ENCODE peak calls at places on chromosomes 3 and 15, in six cellular contexts. C is T-helper 2 cell; Q is HT-29; I is activated gamma-delta T cell treated with Interleukin-2 at 50 U/mL for 16 hours; N is upper lobe of right lung; U is CD8-positive, alpha-beta memory T cell. D is an unnamed sample.

GRCh38 chr3:54518011-54518675 is 395.8 kb downstream of the CACNA2D3 start:
- DNase-seq in C (no peak), Q (no peak), I (no peak), N (no peak), U (no peak), D (no peak)

GRCh38 chr3:59816312-59816711 is 766.5 kb upstream of the CFAP20DC start:
- DNase-seq in C (no peak), Q (no peak), I (no peak), N (no peak), U (no peak), D (no peak)

GRCh38 chr3:136543385-136543784 is 208.8 kb downstream of the STAG1 start:
- DNase-seq in C (no peak), Q (no peak), I (no peak), N (no peak), U (no peak), D (no peak)

GRCh38 chr3:120435621-120436020 is 15.2 kb downstream of the FSTL1 start:
- DNase-seq in C (no peak), Q (peak), I (no peak), N (no peak), U (no peak), D (no peak)

GRCh38 chr3:192772495-192772894 is 45.2 kb upstream of the FGF12 start:
- DNase-seq in C (no peak), Q (peak), I (no peak), N (no peak), U (no peak), D (no peak)

GRCh38 chr3:7697538-7697937 is 804.1 kb upstream of the LMCD1 start:
- DNase-seq in C (no peak), Q (no peak), I (no peak), N (no peak), U (no peak), D (no peak)

GRCh38 chr15:78131295-78132021 is at the start of gene CIB2:
- DNase-seq in C (peak), Q (peak), I (peak), N (peak), U (peak), D (peak)

GRCh38 chr15:30929064-30929669 is 25.5 kb downstream of the FAN1 start:
- DNase-seq in C (no peak), Q (no peak), I (no peak), N (no peak), U (no peak), D (no peak)

GRCh38 chr3:42264399-42265058 is 1.5 kb downstream of the CCK start:
- DNase-seq in C (no peak), Q (peak), I (no peak), N (peak), U (no peak), D (no peak)

GRCh38 chr3:32325957-32326356 is 65.7 kb upstream of the CMTM7 start:
- DNase-seq in C (no peak), Q (no peak), I (no peak), N (no peak), U (no peak), D (no peak)

GRCh38 chr15:38532728-38533127 is 31.9 kb downstream of the RASGRP1 start:
- DNase-seq in C (no peak), Q (no peak), I (no peak), N (no peak), U (no peak), D (no peak)

GRCh38 chr15:66756220-66756769 is 54.3 kb downstream of the SMAD6 start:
- DNase-seq in C (no peak), Q (no peak), I (no peak), N (no peak), U (no peak), D (no peak)

GRCh38 chr3:98596902-98597500 is 3.6 kb upstream of the CPOX start:
- DNase-seq in C (no peak), Q (peak), I (no peak), N (no peak), U (peak), D (peak)

GRCh38 chr15:65824941-65825544 is 33.0 kb upstream of the DENND4A start:
- DNase-seq in C (no peak), Q (no peak), I (no peak), N (no peak), U (no peak), D (no peak)

GRCh38 chr15:38696120-38696727 is 131.6 kb upstream of the RASGRP1 start:
- DNase-seq in C (peak), Q (no peak), I (peak), N (no peak), U (peak), D (peak)

GRCh38 chr3:151955356-151955755 is 81.9 kb downstream of the SUCNR1 start:
- DNase-seq in C (no peak), Q (no peak), I (no peak), N (no peak), U (no peak), D (no peak)

GRCh38 chr3:119401502-119402440 is 61.6 kb downstream of the TMEM39A start:
- DNase-seq in C (no peak), Q (no peak), I (no peak), N (no peak), U (no peak), D (no peak)

GRCh38 chr3:141116791-141117190 is 65.6 kb downstream of the SPSB4 start:
- DNase-seq in C (no peak), Q (no peak), I (no peak), N (no peak), U (no peak), D (no peak)

GRCh38 chr3:165389064-165389463 is 192.9 kb upstream of the SLITRK3 start:
- DNase-seq in C (no peak), Q (no peak), I (no peak), N (no peak), U (no peak), D (no peak)

GRCh38 chr15:42858999-42859789 is 61.4 kb downstream of the TTBK2 start:
- DNase-seq in C (no peak), Q (no peak), I (no peak), N (no peak), U (no peak), D (no peak)

GRCh38 chr15:98953000-98953776 is 54.4 kb downstream of the PGPEP1L start:
- DNase-seq in C (no peak), Q (no peak), I (no peak), N (no peak), U (peak), D (no peak)

GRCh38 chr3:196486263-196486662 is 17.3 kb downstream of the RNF168 start:
- DNase-seq in C (no peak), Q (peak), I (peak), N (no peak), U (no peak), D (no peak)

GRCh38 chr3:151290673-151291072 is 12.3 kb upstream of the P2RY14 start:
- DNase-seq in C (no peak), Q (peak), I (no peak), N (no peak), U (no peak), D (no peak)

GRCh38 chr3:21544076-21544462 is 206.9 kb downstream of the ZNF385D start:
- DNase-seq in C (no peak), Q (no peak), I (no peak), N (no peak), U (no peak), D (no peak)

GRCh38 chr15:73941044-73941443 is 14.8 kb downstream of the LOXL1 start:
- DNase-seq in C (no peak), Q (no peak), I (no peak), N (no peak), U (no peak), D (no peak)

GRCh38 chr3:48446425-48447193 is at the start of gene ATRIP:
- DNase-seq in C (peak), Q (peak), I (peak), N (peak), U (peak), D (peak)

GRCh38 chr15:100704281-100705055 is 102.1 kb downstream of the ASB7 start:
- DNase-seq in C (no peak), Q (no peak), I (no peak), N (peak), U (no peak), D (no peak)

GRCh38 chr3:124850633-124851032 is 36.5 kb downstream of the ITGB5 start:
- DNase-seq in C (no peak), Q (no peak), I (no peak), N (no peak), U (no peak), D (no peak)

GRCh38 chr3:170703121-170703588 is 117.3 kb upstream of the SLC7A14 start:
- DNase-seq in C (no peak), Q (no peak), I (no peak), N (no peak), U (no peak), D (no peak)